ENCODE peak calls at places on chromosomes 6 and 20, in five cellular contexts. U is breast epithelium; R is activated T-helper 1 cell treated with anti-CD3 and anti-CD28 coated beads, Interleukin-12 subunit alpha, Interleukin-12 subunit beta, Interleukin-2, Interleukin-4 antibody, amounts not matched to agents 30 ng/mL and 10 ng/mL and 1 ng/mL, durations not matched to agents 14 hours and 24 hours and 36 hours; F is ELR; J is HEK293T. H is an unnamed sample.

GRCh38 chr6:38459291-38459690 is 180.4 kb downstream of the BTBD9 start:
- DNase-seq in F (peak; percentile 32), J (no peak), U (no peak), R (no peak), H (no peak)

GRCh38 chr6:170048615-170049256 is 242.1 kb downstream of the DLL1 start:
- DNase-seq in U (peak; percentile 42), J (no peak), R (no peak), F (peak; percentile 45), H (no peak)

GRCh38 chr6:143973097-143973979 is 34.7 kb downstream of the PLAGL1 start:
- DNase-seq in F (no peak), U (no peak), J (no peak), R (no peak), H (no peak)

GRCh38 chr6:168964138-168964892 is 289.3 kb downstream of the THBS2 start:
- DNase-seq in R (no peak), U (no peak), J (no peak), F (peak; percentile 36), H (no peak)

GRCh38 chr6:127737009-127737486 is 160.1 kb downstream of the C6orf58 start:
- DNase-seq in F (peak; percentile 80), J (peak; percentile 66), R (peak; percentile 4), U (no peak), H (no peak)

GRCh38 chr20:57190536-57191265 is 75.7 kb downstream of the BMP7 start:
- DNase-seq in U (no peak), R (no peak), J (no peak), F (peak; percentile 73), H (no peak)

GRCh38 chr20:49534314-49534713 is 33.6 kb downstream of the PTGIS start:
- DNase-seq in U (no peak), F (peak; percentile 79), R (peak; percentile 55), J (peak; percentile 75), H (peak; percentile 56)

GRCh38 chr6:29011276-29011734 is 6.2 kb upstream of the ZNF311 start:
- DNase-seq in R (peak; percentile 50), F (peak; percentile 73), U (no peak), J (no peak), H (no peak)

GRCh38 chr20:46545077-46545826 is 5.2 kb downstream of the OCSTAMP start:
- DNase-seq in F (peak; percentile 21), R (peak; percentile 41), U (no peak), J (no peak), H (peak; percentile 75)

GRCh38 chr6:14917101-14917500 is 328.8 kb upstream of the JARID2 start:
- DNase-seq in U (no peak), F (peak; percentile 46), J (no peak), R (no peak), H (no peak)

GRCh38 chr6:138094260-138094659 is 13.0 kb downstream of the PERP start:
- DNase-seq in F (no peak), J (no peak), R (no peak), U (no peak), H (no peak)

GRCh38 chr6:100376103-100376502 is 88.6 kb downstream of the SIM1 start:
- DNase-seq in J (no peak), U (no peak), R (no peak), F (no peak), H (no peak)

GRCh38 chr6:15791401-15792137 is 128.7 kb upstream of the DTNBP1 start:
- DNase-seq in J (no peak), U (no peak), R (no peak), F (no peak), H (no peak)

GRCh38 chr20:5642155-5642981 is 107.8 kb upstream of the SHLD1 start:
- DNase-seq in F (no peak), R (no peak), J (no peak), U (no peak), H (no peak)

GRCh38 chr6:93008385-93008784 is 411.0 kb downstream of the EPHA7 start:
- DNase-seq in J (no peak), R (no peak), F (no peak), U (no peak), H (no peak)

GRCh38 chr6:79631800-79632172 is 657 bp downstream of the SH3BGRL2 start:
- DNase-seq in F (no peak), J (no peak), R (no peak), U (no peak), H (no peak)

GRCh38 chr6:105278813-105279212 is 99.0 kb upstream of the POPDC3 start:
- DNase-seq in R (no peak), J (no peak), U (no peak), F (no peak), H (no peak)

GRCh38 chr6:26251354-26252081 is 113.5 kb upstream of the BTN3A2 start:
- DNase-seq in J (no peak), R (peak; percentile 78), U (no peak), F (peak; percentile 93), H (peak; percentile 80)

GRCh38 chr6:47722178-47722577 is 23.8 kb downstream of the ADGRF4 start:
- DNase-seq in J (peak; percentile 12), U (no peak), F (no peak), R (no peak), H (no peak)